ENCODE peak calls at places on chromosomes 3 and 15, in eight cellular contexts. X is Calu3; A is H7; F is activated T-helper 1 cell treated with Interleukin-2 at 50 U/mL for 16 hours; J is endothelial cell; V is naive thymus-derived CD8-positive, alpha-beta T cell; D is M059J; Q is ascending aorta. H is an unnamed sample.

GRCh38 chr3:185630182-185630622 is 44.1 kb downstream of the SENP2 start:
- DNase-seq in X (no peak), A (no peak), F (no peak), J (no peak), V (no peak), D (peak), Q (no peak), H (no peak)

GRCh38 chr3:124386006-124386405 is 344.2 kb upstream of the UMPS start:
- DNase-seq in X (no peak), A (no peak), F (no peak), J (no peak), V (no peak), D (no peak), Q (no peak), H (no peak)

GRCh38 chr3:8817486-8817885 is 48.1 kb upstream of the OXTR start:
- DNase-seq in X (no peak), A (no peak), F (no peak), J (no peak), V (no peak), D (no peak), Q (no peak), H (no peak)

GRCh38 chr3:102057781-102058421 is 208.6 kb downstream of the NFKBIZ start:
- DNase-seq in X (no peak), A (no peak), F (no peak), J (no peak), V (peak), D (no peak), Q (no peak), H (no peak)

GRCh38 chr15:62066663-62067447 is at the start of gene C2CD4A:
- DNase-seq in X (peak), A (peak), F (peak), J (peak), V (peak), D (peak), Q (peak), H (no peak)

GRCh38 chr3:112378989-112379692 is 46.2 kb downstream of the CD200 start:
- DNase-seq in X (no peak), A (no peak), F (no peak), J (no peak), V (no peak), D (peak), Q (no peak), H (peak)

GRCh38 chr3:134815519-134815918 is 20.5 kb downstream of the EPHB1 start:
- DNase-seq in X (no peak), A (no peak), F (no peak), J (no peak), V (no peak), D (no peak), Q (no peak), H (no peak)

GRCh38 chr3:72232777-72233176 is 447.8 kb upstream of the PROK2 start:
- DNase-seq in X (no peak), A (no peak), F (no peak), J (no peak), V (no peak), D (no peak), Q (no peak), H (no peak)

GRCh38 chr3:141547791-141548190 is 61.0 kb downstream of the RASA2 start:
- DNase-seq in X (no peak), A (no peak), F (no peak), J (no peak), V (no peak), D (no peak), Q (no peak), H (no peak)

H was measured in HT1080.